ENCODE peak calls at places on chromosomes 16 and 17, in eight cellular contexts. S is gastrocnemius medialis; C is activated effector memory CD4-positive, alpha-beta T cell treated with Interleukin-2 at 50 U/mL for 16 hours; W is activated naive CD4-positive, alpha-beta T cell treated with anti-CD3 and anti-CD28 coated beads for 36 hours; F is esophagus muscularis mucosa; B is amniotic stem cell; N is H4; I is stimulated activated CD4-positive, alpha-beta T cell treated with anti-CD3 and anti-CD28 coated beads, Interleukin-1b, Interleukin-23, amount 100 ng/mL, for 1 hour. K is an unnamed sample.

GRCh38 chr17:69452664-69453260 is 38.3 kb downstream of the MAP2K6 start:
- DNase-seq in F (no peak), I (no peak), S (peak), C (no peak), B (no peak), W (no peak), N (no peak), K (no peak)

GRCh38 chr16:8670014-8670560 is 4.3 kb upstream of the ABAT start:
- DNase-seq in C (no peak), F (no peak), N (no peak), I (no peak), B (no peak), W (no peak), S (no peak), K (no peak)

GRCh38 chr17:71304498-71305158 is 816.2 kb upstream of the SOX9 start:
- DNase-seq in C (no peak), W (no peak), N (peak), I (no peak), S (no peak), F (no peak), B (no peak), K (no peak)

GRCh38 chr17:81651692-81652091 is 4.7 kb downstream of the PDE6G start:
- DNase-seq in B (peak), N (peak), W (no peak), I (no peak), F (no peak), C (no peak), S (no peak), K (peak)

GRCh38 chr16:50403491-50403890 is 34.7 kb upstream of the BRD7 start:
- DNase-seq in I (no peak), W (no peak), C (no peak), S (no peak), N (no peak), F (peak), B (no peak), K (no peak)

GRCh38 chr17:76139261-76139752 is 1.7 kb downstream of the FOXJ1 start:
- DNase-seq in C (no peak), S (no peak), F (no peak), N (no peak), W (no peak), I (no peak), B (no peak), K (no peak)

GRCh38 chr17:37340804-37341203 is 35.0 kb upstream of the C17orf78 start:
- DNase-seq in C (no peak), W (no peak), S (no peak), F (no peak), I (no peak), B (no peak), N (no peak), K (no peak)

GRCh38 chr16:58409316-58409973 is 17.2 kb downstream of the GINS3 start:
- DNase-seq in C (no peak), W (no peak), I (no peak), B (peak), N (peak), S (peak), F (no peak), K (no peak)

GRCh38 chr17:2050246-2050866 is 4.5 kb upstream of the HIC1 start:
- DNase-seq in W (peak), N (no peak), C (peak), S (peak), B (no peak), F (peak), I (no peak), K (peak)

GRCh38 chr16:67433131-67433719 is 2.3 kb downstream of the HSD11B2 start:
- DNase-seq in B (no peak), F (no peak), C (no peak), W (no peak), S (no peak), N (no peak), I (no peak), K (no peak)

GRCh38 chr17:31269597-31269996 is 27.4 kb downstream of the OMG start:
- DNase-seq in S (no peak), B (peak), W (no peak), F (no peak), I (no peak), N (peak), C (no peak), K (peak)

GRCh38 chr16:8614435-8615029 is 7.0 kb upstream of the METTL22 start:
- DNase-seq in S (no peak), N (no peak), C (no peak), W (no peak), F (no peak), B (no peak), I (no peak), K (no peak)

GRCh38 chr16:22638393-22639206 is 127.9 kb downstream of the NPIPB5 start:
- DNase-seq in C (no peak), B (no peak), S (no peak), W (no peak), N (peak), F (no peak), I (no peak), K (no peak)

GRCh38 chr16:813204-813915 is 12.8 kb upstream of the GNG13 start:
- DNase-seq in N (no peak), W (peak), C (peak), I (no peak), S (no peak), F (no peak), B (peak), K (peak)

GRCh38 chr17:733743-734142 is 1.3 kb downstream of the TLCD3A start:
- DNase-seq in W (no peak), B (no peak), N (no peak), C (no peak), S (no peak), F (no peak), I (no peak), K (no peak)

GRCh38 chr17:79019260-79019630 is 4.7 kb upstream of the C1QTNF1 start:
- DNase-seq in N (no peak), S (no peak), F (no peak), C (no peak), W (no peak), B (no peak), I (no peak), K (no peak)

GRCh38 chr17:75047398-75048098 is 523 bp downstream of the KCTD2 start:
- DNase-seq in C (no peak), B (no peak), I (no peak), N (no peak), W (peak), S (peak), F (no peak), K (peak)

GRCh38 chr17:62671553-62671952 is 44.1 kb downstream of the MRC2 start:
- DNase-seq in N (no peak), W (no peak), C (no peak), F (no peak), B (no peak), I (no peak), S (no peak), K (no peak)

GRCh38 chr17:82658331-82658730 is 10.1 kb upstream of the WDR45B start:
- DNase-seq in W (no peak), I (no peak), F (no peak), S (no peak), B (no peak), N (no peak), C (no peak), K (no peak)

GRCh38 chr17:82245144-82246039 is 16.6 kb downstream of the SLC16A3 start:
- DNase-seq in I (no peak), C (no peak), W (no peak), B (no peak), F (no peak), S (no peak), N (no peak), K (no peak)

GRCh38 chr16:31135535-31136286 is at the start of gene PRSS8:
- DNase-seq in W (no peak), B (no peak), N (no peak), I (no peak), C (no peak), F (no peak), S (peak), K (peak)

GRCh38 chr16:82987767-82988166 is 361.0 kb downstream of the CDH13 start:
- DNase-seq in I (no peak), C (no peak), B (no peak), S (no peak), W (no peak), F (no peak), N (no peak), K (no peak)

GRCh38 chr17:34135841-34136240 is 119.2 kb upstream of the CCL2 start:
- DNase-seq in N (no peak), W (no peak), F (no peak), C (no peak), B (no peak), S (no peak), I (no peak), K (no peak)

GRCh38 chr17:50721194-50722010 is 2.0 kb downstream of the LUC7L3 start:
- DNase-seq in W (no peak), B (no peak), N (no peak), S (no peak), C (no peak), F (no peak), I (no peak), K (no peak)

GRCh38 chr17:37742762-37743611 is 1.9 kb downstream of the HNF1B start:
- DNase-seq in C (no peak), W (no peak), S (no peak), B (no peak), F (no peak), I (no peak), N (no peak), K (peak)

GRCh38 chr17:44518032-44518431 is 14.8 kb upstream of the GPATCH8 start:
- DNase-seq in W (no peak), S (no peak), I (no peak), F (no peak), N (no peak), C (no peak), B (no peak), K (peak)

GRCh38 chr16:3027983-3028715 is 4.3 kb downstream of the THOC6 start:
- DNase-seq in F (no peak), W (peak), I (peak), S (peak), C (peak), B (no peak), N (no peak), K (peak)

GRCh38 chr16:81483064-81483969 is 38.7 kb downstream of the CMIP start:
- DNase-seq in F (no peak), S (no peak), I (no peak), W (no peak), N (no peak), B (no peak), C (no peak), K (no peak)

GRCh38 chr16:73483934-73484712 is 436.2 kb upstream of the ZFHX3 start:
- DNase-seq in I (no peak), F (no peak), N (no peak), S (no peak), W (no peak), B (no peak), C (no peak), K (no peak)

GRCh38 chr17:41284043-41284442 is 8.5 kb downstream of the KRTAP9-7 start:
- DNase-seq in C (no peak), W (no peak), I (no peak), B (no peak), N (no peak), F (no peak), S (no peak), K (no peak)

GRCh38 chr17:45073414-45074070 is 12.4 kb downstream of the NMT1 start:
- DNase-seq in W (no peak), C (no peak), I (no peak), F (no peak), S (no peak), B (no peak), N (no peak), K (no peak)

GRCh38 chr17:20919990-20920812 is 122.6 kb downstream of the USP22 start:
- DNase-seq in S (no peak), B (no peak), F (no peak), C (no peak), W (no peak), I (no peak), N (no peak), K (no peak)

GRCh38 chr16:87874639-87875472 is 5.5 kb upstream of the SLC7A5 start:
- DNase-seq in N (no peak), I (no peak), S (no peak), W (peak), F (no peak), C (no peak), B (no peak), K (no peak)

GRCh38 chr17:27741361-27741861 is 58.9 kb downstream of the NOS2 start:
- DNase-seq in C (no peak), W (no peak), N (no peak), B (no peak), I (no peak), S (no peak), F (peak), K (no peak)

GRCh38 chr17:80252871-80253270 is 7.8 kb upstream of the RNF213 start:
- DNase-seq in C (peak), S (peak), I (peak), N (no peak), F (no peak), W (peak), B (no peak), K (peak)

K was measured in ACHN.